ENCODE peak calls at places on chromosome 10, in ten cellular contexts. One of them, this sample, is unnamed.

GRCh38 chr10:96130326-96130758 is 245 bp downstream of the ZNF518A start:
- DNase-seq in fibroblast of lung: no peak
- DNase-seq in CD4-positive, alpha-beta memory T cell: no peak
- DNase-seq in astrocyte: peak
- DNase-seq in IMR-90: peak
- DNase-seq in small intestine: peak
- DNase-seq in keratinocyte: no peak
- DNase-seq in K562: peak
- DNase-seq in uterus: peak
- DNase-seq in dorsolateral prefrontal cortex: peak
- DNase-seq in this sample: peak

GRCh38 chr10:107653832-107654287 is 489.4 kb upstream of the SORCS1 start:
- DNase-seq in CD4-positive, alpha-beta memory T cell: no peak
- DNase-seq in small intestine: peak
- DNase-seq in uterus: no peak
- DNase-seq in keratinocyte: no peak
- DNase-seq in astrocyte: no peak
- DNase-seq in fibroblast of lung: peak
- DNase-seq in IMR-90: peak
- DNase-seq in K562: no peak
- DNase-seq in dorsolateral prefrontal cortex: no peak
- DNase-seq in this sample: no peak

GRCh38 chr10:34397324-34397723 is 417.8 kb downstream of the PARD3 start:
- DNase-seq in uterus: no peak
- DNase-seq in CD4-positive, alpha-beta memory T cell: no peak
- DNase-seq in keratinocyte: no peak
- DNase-seq in astrocyte: peak
- DNase-seq in small intestine: no peak
- DNase-seq in dorsolateral prefrontal cortex: no peak
- DNase-seq in fibroblast of lung: peak
- DNase-seq in IMR-90: peak
- DNase-seq in K562: no peak
- DNase-seq in this sample: no peak

GRCh38 chr10:14062528-14063260 is 268.0 kb downstream of the FRMD4A start:
- DNase-seq in CD4-positive, alpha-beta memory T cell: no peak
- DNase-seq in astrocyte: peak
- DNase-seq in IMR-90: peak
- DNase-seq in keratinocyte: no peak
- DNase-seq in fibroblast of lung: peak
- DNase-seq in uterus: no peak
- DNase-seq in dorsolateral prefrontal cortex: no peak
- DNase-seq in K562: no peak
- DNase-seq in small intestine: no peak
- DNase-seq in this sample: no peak

GRCh38 chr10:103021897-103022286 is 103.8 kb downstream of the CNNM2 start:
- DNase-seq in fibroblast of lung: peak
- DNase-seq in uterus: no peak
- DNase-seq in IMR-90: peak
- DNase-seq in astrocyte: peak
- DNase-seq in keratinocyte: no peak
- DNase-seq in CD4-positive, alpha-beta memory T cell: no peak
- DNase-seq in dorsolateral prefrontal cortex: no peak
- DNase-seq in K562: peak
- DNase-seq in small intestine: no peak
- DNase-seq in this sample: no peak

GRCh38 chr10:72311667-72312066 is 37.9 kb downstream of the DDIT4 start:
- DNase-seq in K562: no peak
- DNase-seq in fibroblast of lung: no peak
- DNase-seq in keratinocyte: no peak
- DNase-seq in small intestine: no peak
- DNase-seq in astrocyte: no peak
- DNase-seq in uterus: no peak
- DNase-seq in dorsolateral prefrontal cortex: no peak
- DNase-seq in CD4-positive, alpha-beta memory T cell: no peak
- DNase-seq in IMR-90: no peak
- DNase-seq in this sample: no peak

GRCh38 chr10:17115683-17116082 is 13.9 kb downstream of the CUBN start:
- DNase-seq in small intestine: peak
- DNase-seq in IMR-90: peak
- DNase-seq in K562: peak
- DNase-seq in uterus: no peak
- DNase-seq in dorsolateral prefrontal cortex: no peak
- DNase-seq in CD4-positive, alpha-beta memory T cell: no peak
- DNase-seq in keratinocyte: peak
- DNase-seq in astrocyte: peak
- DNase-seq in fibroblast of lung: peak
- DNase-seq in this sample: no peak

GRCh38 chr10:70331486-70332268 is 47.9 kb upstream of the NPFFR1 start:
- DNase-seq in fibroblast of lung: peak
- DNase-seq in K562: peak
- DNase-seq in keratinocyte: peak
- DNase-seq in astrocyte: peak
- DNase-seq in dorsolateral prefrontal cortex: no peak
- DNase-seq in uterus: peak
- DNase-seq in IMR-90: peak
- DNase-seq in small intestine: peak
- DNase-seq in CD4-positive, alpha-beta memory T cell: peak
- DNase-seq in this sample: no peak

GRCh38 chr10:109892885-109893284 is 30.4 kb downstream of the XPNPEP1 start:
- DNase-seq in small intestine: peak
- DNase-seq in astrocyte: peak
- DNase-seq in uterus: peak
- DNase-seq in IMR-90: no peak
- DNase-seq in dorsolateral prefrontal cortex: no peak
- DNase-seq in keratinocyte: peak
- DNase-seq in K562: peak
- DNase-seq in CD4-positive, alpha-beta memory T cell: no peak
- DNase-seq in fibroblast of lung: no peak
- DNase-seq in this sample: no peak

DNA sequence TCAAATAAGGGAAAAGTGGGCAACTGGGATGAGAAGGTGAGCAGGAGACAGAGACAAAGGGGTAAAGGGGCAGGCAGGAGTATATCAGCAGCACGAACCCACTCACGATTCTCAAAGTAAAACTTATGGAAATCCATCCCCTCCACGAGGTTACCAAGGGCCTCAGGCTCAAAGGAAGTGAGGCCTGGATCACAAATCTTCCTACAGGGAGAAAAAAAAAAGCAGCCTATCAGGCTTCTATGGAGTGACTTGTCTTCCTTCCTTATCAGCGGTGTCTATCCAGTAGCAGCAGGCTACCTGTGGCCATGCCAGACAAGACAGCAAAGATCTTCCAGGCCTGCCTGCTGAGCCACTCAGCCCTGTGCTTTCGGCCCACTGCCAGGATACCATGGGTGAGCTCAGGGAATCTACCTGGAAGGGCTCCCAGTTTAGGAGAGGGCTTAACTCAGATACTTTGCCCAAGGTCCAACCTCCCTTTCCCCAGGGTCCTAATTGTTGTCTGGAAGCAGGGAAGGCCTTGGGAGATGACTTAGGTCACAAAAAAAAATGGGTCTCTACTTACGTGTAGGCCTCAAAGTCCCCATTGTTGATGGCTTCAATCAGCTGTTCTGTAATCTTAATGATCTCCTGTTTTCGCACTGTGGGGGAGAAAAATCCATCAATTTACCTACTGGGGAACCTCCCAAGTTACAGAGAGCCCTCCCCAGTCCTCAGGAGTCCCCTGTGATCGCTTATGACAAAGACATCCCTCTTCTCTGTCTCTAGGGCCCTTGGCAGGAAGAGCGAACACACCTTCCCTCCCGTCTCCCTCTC is 5.7 kb upstream of the NDST2 start:
- DNase-seq in K562: peak
- DNase-seq in CD4-positive, alpha-beta memory T cell: no peak
- DNase-seq in uterus: no peak
- DNase-seq in small intestine: no peak
- DNase-seq in IMR-90: no peak
- DNase-seq in astrocyte: peak
- DNase-seq in keratinocyte: no peak
- DNase-seq in dorsolateral prefrontal cortex: no peak
- DNase-seq in fibroblast of lung: no peak
- DNase-seq in this sample: no peak
- H3K27ac ChIP-seq in K562: peak
- H3K27ac ChIP-seq in CD4-positive, alpha-beta memory T cell: no peak
- H3K27ac ChIP-seq in uterus: peak
- H3K27ac ChIP-seq in small intestine: no peak
- H3K27ac ChIP-seq in IMR-90: peak
- H3K27ac ChIP-seq in astrocyte: peak
- H3K27ac ChIP-seq in keratinocyte: no peak
- H3K27ac ChIP-seq in dorsolateral prefrontal cortex: peak
- H3K27ac ChIP-seq in fibroblast of lung: no peak
- H3K27ac ChIP-seq in this sample: no peak

DNA sequence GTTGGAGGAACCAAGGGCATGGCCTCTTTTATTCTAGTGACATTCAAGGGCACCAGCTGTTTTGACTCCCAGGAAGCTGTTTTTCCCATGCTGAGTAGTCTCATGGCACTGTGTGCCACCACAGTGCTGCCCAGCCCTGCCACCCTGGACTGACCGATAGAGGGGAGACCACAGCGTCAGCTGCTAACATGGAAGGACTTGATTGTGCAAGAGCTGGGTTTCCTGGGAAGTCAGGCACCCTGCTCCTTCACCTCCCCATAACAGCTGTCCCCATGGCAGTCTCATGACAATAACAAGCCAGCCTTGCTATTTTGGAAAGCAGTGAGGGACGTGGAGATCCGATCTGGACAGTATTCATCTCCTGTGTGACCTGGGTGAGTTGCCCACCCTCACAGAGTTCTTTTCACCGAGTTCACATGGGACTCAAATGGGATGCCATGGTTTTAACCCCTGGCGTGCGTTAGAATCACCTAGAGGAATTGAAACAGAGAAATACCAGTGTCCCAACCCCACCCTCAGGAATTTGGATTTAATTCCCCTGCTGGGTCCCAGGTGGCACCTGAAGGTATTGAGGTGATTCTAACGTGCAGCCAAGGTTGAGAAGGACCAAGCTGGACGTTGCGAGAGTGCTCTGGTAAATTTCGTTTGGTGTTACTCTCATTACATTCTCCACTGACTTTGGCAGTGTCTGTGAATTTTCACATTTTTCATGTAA is 174.8 kb downstream of the CELF2 start:
- DNase-seq in small intestine: no peak
- DNase-seq in fibroblast of lung: no peak
- DNase-seq in astrocyte: no peak
- DNase-seq in CD4-positive, alpha-beta memory T cell: no peak
- DNase-seq in uterus: no peak
- DNase-seq in keratinocyte: no peak
- DNase-seq in IMR-90: no peak
- DNase-seq in K562: no peak
- DNase-seq in dorsolateral prefrontal cortex: no peak
- DNase-seq in this sample: no peak
- H3K27ac ChIP-seq in small intestine: no peak
- H3K27ac ChIP-seq in fibroblast of lung: no peak
- H3K27ac ChIP-seq in astrocyte: no peak
- H3K27ac ChIP-seq in CD4-positive, alpha-beta memory T cell: peak
- H3K27ac ChIP-seq in uterus: no peak
- H3K27ac ChIP-seq in keratinocyte: no peak
- H3K27ac ChIP-seq in IMR-90: no peak
- H3K27ac ChIP-seq in K562: no peak
- H3K27ac ChIP-seq in dorsolateral prefrontal cortex: peak
- H3K27ac ChIP-seq in this sample: peak

GRCh38 chr10:101001225-101002035 is 1.8 kb downstream of the LZTS2 start:
- DNase-seq in uterus: peak
- DNase-seq in astrocyte: peak
- DNase-seq in dorsolateral prefrontal cortex: peak
- DNase-seq in keratinocyte: no peak
- DNase-seq in CD4-positive, alpha-beta memory T cell: no peak
- DNase-seq in small intestine: peak
- DNase-seq in K562: peak
- DNase-seq in IMR-90: peak
- DNase-seq in fibroblast of lung: peak
- DNase-seq in this sample: no peak
- H3K27ac ChIP-seq in uterus: peak
- H3K27ac ChIP-seq in astrocyte: peak
- H3K27ac ChIP-seq in dorsolateral prefrontal cortex: peak
- H3K27ac ChIP-seq in keratinocyte: peak
- H3K27ac ChIP-seq in CD4-positive, alpha-beta memory T cell: no peak
- H3K27ac ChIP-seq in small intestine: peak
- H3K27ac ChIP-seq in K562: peak
- H3K27ac ChIP-seq in IMR-90: peak
- H3K27ac ChIP-seq in fibroblast of lung: peak
- H3K27ac ChIP-seq in this sample: no peak

GRCh38 chr10:24708081-24708480 is 15.6 kb downstream of the ARHGAP21 start:
- DNase-seq in small intestine: peak
- DNase-seq in uterus: no peak
- DNase-seq in astrocyte: no peak
- DNase-seq in CD4-positive, alpha-beta memory T cell: no peak
- DNase-seq in fibroblast of lung: peak
- DNase-seq in dorsolateral prefrontal cortex: no peak
- DNase-seq in K562: no peak
- DNase-seq in IMR-90: no peak
- DNase-seq in keratinocyte: no peak
- DNase-seq in this sample: no peak
- H3K27ac ChIP-seq in small intestine: no peak
- H3K27ac ChIP-seq in uterus: no peak
- H3K27ac ChIP-seq in astrocyte: no peak
- H3K27ac ChIP-seq in CD4-positive, alpha-beta memory T cell: no peak
- H3K27ac ChIP-seq in fibroblast of lung: no peak
- H3K27ac ChIP-seq in dorsolateral prefrontal cortex: no peak
- H3K27ac ChIP-seq in K562: peak
- H3K27ac ChIP-seq in IMR-90: no peak
- H3K27ac ChIP-seq in keratinocyte: no peak
- H3K27ac ChIP-seq in this sample: no peak

GRCh38 chr10:91907914-91908357 is 1.4 kb downstream of the FGFBP3 start:
- DNase-seq in K562: peak
- DNase-seq in fibroblast of lung: no peak
- DNase-seq in CD4-positive, alpha-beta memory T cell: no peak
- DNase-seq in small intestine: peak
- DNase-seq in keratinocyte: no peak
- DNase-seq in dorsolateral prefrontal cortex: no peak
- DNase-seq in IMR-90: no peak
- DNase-seq in astrocyte: no peak
- DNase-seq in uterus: no peak
- DNase-seq in this sample: no peak
- H3K27ac ChIP-seq in K562: peak
- H3K27ac ChIP-seq in fibroblast of lung: no peak
- H3K27ac ChIP-seq in CD4-positive, alpha-beta memory T cell: peak
- H3K27ac ChIP-seq in small intestine: no peak
- H3K27ac ChIP-seq in keratinocyte: no peak
- H3K27ac ChIP-seq in dorsolateral prefrontal cortex: peak
- H3K27ac ChIP-seq in IMR-90: peak
- H3K27ac ChIP-seq in astrocyte: no peak
- H3K27ac ChIP-seq in uterus: peak
- H3K27ac ChIP-seq in this sample: peak

GRCh38 chr10:112429147-112429546 is 17.6 kb downstream of the ZDHHC6 start:
- DNase-seq in CD4-positive, alpha-beta memory T cell: no peak
- DNase-seq in astrocyte: no peak
- DNase-seq in IMR-90: no peak
- DNase-seq in uterus: no peak
- DNase-seq in keratinocyte: no peak
- DNase-seq in K562: no peak
- DNase-seq in small intestine: no peak
- DNase-seq in fibroblast of lung: no peak
- DNase-seq in dorsolateral prefrontal cortex: no peak
- DNase-seq in this sample: no peak
- H3K27ac ChIP-seq in CD4-positive, alpha-beta memory T cell: no peak
- H3K27ac ChIP-seq in astrocyte: no peak
- H3K27ac ChIP-seq in IMR-90: no peak
- H3K27ac ChIP-seq in uterus: no peak
- H3K27ac ChIP-seq in keratinocyte: no peak
- H3K27ac ChIP-seq in K562: no peak
- H3K27ac ChIP-seq in small intestine: peak
- H3K27ac ChIP-seq in fibroblast of lung: no peak
- H3K27ac ChIP-seq in dorsolateral prefrontal cortex: no peak
- H3K27ac ChIP-seq in this sample: no peak